ENCODE peak calls at places on chromosomes 3 and 15, in five cellular contexts. O is heart right ventricle, A is ovary, C is mucosa of descending colon, Y is esophagus squamous epithelium. S is an unnamed sample. For H3K4me1, the result is how much of the 10 kb centered on the place peaks cover.

GRCh38 chr3:187811580-187812250 is 66.4 kb upstream of the BCL6 start:
- DNase-seq in O (no peak), A (no peak), C (no peak), Y (no peak), S (no peak)

GRCh38 chr3:120040813-120041377 is 53.4 kb downstream of the GSK3B start:
- DNase-seq in O (no peak), A (no peak), C (no peak), Y (no peak), S (no peak)

GRCh38 chr15:70101459-70102113 is 3.9 kb upstream of the TLE3 start:
- DNase-seq in O (peak), A (peak), C (peak), Y (no peak), S (peak)

GRCh38 chr3:177944228-177944661 is 592.0 kb upstream of the KCNMB2 start:
- DNase-seq in O (no peak), A (no peak), C (no peak), Y (no peak), S (no peak)

GRCh38 chr3:115040673-115041286 is 106.3 kb downstream of the ZBTB20 start:
- DNase-seq in O (no peak), A (no peak), C (no peak), Y (no peak), S (no peak)

GRCh38 chr3:33167716-33168339 is 50.8 kb downstream of the SUSD5 start:
- DNase-seq in O (no peak), A (no peak), C (no peak), Y (no peak), S (no peak)

GRCh38 chr15:72162569-72162968 is 35.0 kb downstream of the GRAMD2A start:
- DNase-seq in O (no peak), A (no peak), C (no peak), Y (no peak), S (no peak)

GRCh38 chr15:43440721-43441281 is 52.2 kb downstream of the TP53BP1 start:
- DNase-seq in O (no peak), A (no peak), C (no peak), Y (no peak), S (no peak)

GRCh38 chr3:133986302-133986701 is 43.4 kb downstream of the SLCO2A1 start:
- DNase-seq in O (no peak), A (no peak), C (no peak), Y (no peak), S (no peak)

GRCh38 chr15:81336568-81336967 is 12.6 kb upstream of the STARD5 start:
- DNase-seq in O (no peak), A (no peak), C (no peak), Y (no peak), S (no peak)

GRCh38 chr3:169591159-169591951 is 72.2 kb downstream of the MECOM start:
- DNase-seq in O (no peak), A (no peak), C (no peak), Y (no peak), S (no peak)

GRCh38 chr15:72203507-72203837 is 5.9 kb upstream of the GRAMD2A start:
- DNase-seq in O (peak), A (no peak), C (no peak), Y (no peak), S (peak)

GRCh38 chr3:115217678-115218451 is 70.8 kb upstream of the ZBTB20 start:
- DNase-seq in O (no peak), A (peak), C (peak), Y (no peak), S (no peak)

GRCh38 chr15:64928626-64929220 is 17.0 kb downstream of the ANKDD1A start:
- DNase-seq in O (no peak), A (no peak), C (no peak), Y (no peak), S (no peak)

GRCh38 chr3:81302045-81302444 is 459.4 kb downstream of the GBE1 start:
- DNase-seq in O (no peak), A (no peak), C (no peak), Y (no peak), S (no peak)

DNA sequence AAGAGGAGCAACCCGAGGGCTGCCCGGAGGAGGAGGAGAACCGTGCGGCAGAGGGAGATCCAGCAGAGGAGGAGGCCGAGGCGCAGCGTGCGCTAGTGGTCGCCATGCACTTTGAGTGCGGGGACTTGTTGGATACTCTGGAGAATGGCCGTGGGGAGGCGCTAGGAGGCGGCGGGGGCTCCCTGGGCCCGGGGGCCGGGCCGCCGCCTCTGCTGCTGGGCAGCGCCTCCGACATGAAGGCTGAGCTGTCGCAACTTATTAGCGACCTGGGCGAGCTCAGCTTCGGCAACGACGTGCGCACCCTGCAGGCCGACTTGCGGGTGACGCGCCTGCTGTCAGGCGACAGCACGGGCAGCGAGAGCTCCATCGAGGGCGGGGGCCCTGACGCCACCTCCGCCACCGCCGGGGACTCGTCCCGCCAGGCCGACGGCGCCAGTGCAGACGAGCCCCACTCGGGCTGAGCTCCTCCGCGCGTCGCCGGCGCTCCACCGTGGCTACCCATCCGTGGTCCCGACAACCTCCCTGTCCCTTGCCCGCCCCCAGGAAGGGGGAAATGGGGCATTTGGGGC is 2.0 kb downstream of the FAM43A start:
- DNase-seq in O (peak), A (peak), C (peak), Y (no peak), S (peak)
- H3K4me3 ChIP-seq in O (peak), A (peak), C (peak), Y (peak), S (peak)

DNA sequence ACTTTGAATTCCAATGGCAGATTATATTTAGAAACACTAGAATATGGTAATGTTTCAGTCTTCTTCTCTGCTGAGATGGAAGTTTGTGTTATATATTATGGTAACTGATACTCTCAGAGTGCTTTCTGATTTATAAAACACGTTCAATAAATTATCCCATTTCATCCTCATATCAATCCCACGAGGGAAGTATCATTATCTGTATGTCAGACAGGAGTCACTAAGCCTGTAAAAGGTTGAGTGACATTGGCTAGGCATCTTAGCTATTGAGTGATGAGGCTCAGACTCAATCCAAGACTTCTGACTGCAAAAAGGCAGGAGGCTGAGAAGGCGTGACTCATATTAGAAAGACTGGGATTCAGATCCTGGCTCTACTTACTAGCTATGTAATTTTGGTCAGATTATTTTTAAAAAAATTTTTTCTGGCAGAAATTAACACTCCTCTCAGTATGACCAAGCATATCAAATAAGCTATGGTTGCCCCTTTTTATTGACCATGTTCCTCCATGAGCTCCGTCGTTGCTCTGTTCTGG is 19.4 kb downstream of the PDIA5 start:
- DNase-seq in O (no peak), A (no peak), C (no peak), Y (no peak), S (no peak)
- H3K4me1 ChIP-seq in O (half or more), A (half or more), C (under half), Y (under half), S (under half)

GRCh38 chr3:152282813-152283212 is 14.1 kb downstream of the MBNL1 start:
- DNase-seq in O (no peak), A (no peak), C (no peak), Y (no peak), S (no peak)

GRCh38 chr3:152283492-152284381 is 15.0 kb downstream of the MBNL1 start:
- DNase-seq in O (no peak), A (no peak), C (no peak), Y (no peak), S (no peak)

GRCh38 chr3:152285509-152285908 is 16.8 kb downstream of the MBNL1 start:
- DNase-seq in O (no peak), A (no peak), C (no peak), Y (no peak), S (no peak)

GRCh38 chr3:152287898-152288576 is 19.3 kb downstream of the MBNL1 start:
- DNase-seq in O (no peak), A (no peak), C (no peak), Y (no peak), S (no peak)

GRCh38 chr3:152284906-152285305 is 16.2 kb downstream of the MBNL1 start:
- DNase-seq in O (no peak), A (no peak), C (no peak), Y (no peak), S (no peak)
- H3K4me3 ChIP-seq in O (no peak), A (no peak), C (no peak), Y (no peak), S (peak)

GRCh38 chr15:89807689-89808088 is 7.0 kb downstream of the ANPEP start:
- DNase-seq in O (no peak), A (no peak), C (no peak), Y (no peak), S (no peak)
- H3K4me1 ChIP-seq in O (under half), A (under half), C (under half), Y (under half), S (under half)

GRCh38 chr3:42079701-42080323 is 11.3 kb upstream of the TRAK1 start:
- DNase-seq in O (no peak), A (no peak), C (no peak), Y (no peak), S (no peak)
- H3K4me3 ChIP-seq in O (no peak), A (no peak), C (no peak), Y (no peak), S (no peak)

DNA sequence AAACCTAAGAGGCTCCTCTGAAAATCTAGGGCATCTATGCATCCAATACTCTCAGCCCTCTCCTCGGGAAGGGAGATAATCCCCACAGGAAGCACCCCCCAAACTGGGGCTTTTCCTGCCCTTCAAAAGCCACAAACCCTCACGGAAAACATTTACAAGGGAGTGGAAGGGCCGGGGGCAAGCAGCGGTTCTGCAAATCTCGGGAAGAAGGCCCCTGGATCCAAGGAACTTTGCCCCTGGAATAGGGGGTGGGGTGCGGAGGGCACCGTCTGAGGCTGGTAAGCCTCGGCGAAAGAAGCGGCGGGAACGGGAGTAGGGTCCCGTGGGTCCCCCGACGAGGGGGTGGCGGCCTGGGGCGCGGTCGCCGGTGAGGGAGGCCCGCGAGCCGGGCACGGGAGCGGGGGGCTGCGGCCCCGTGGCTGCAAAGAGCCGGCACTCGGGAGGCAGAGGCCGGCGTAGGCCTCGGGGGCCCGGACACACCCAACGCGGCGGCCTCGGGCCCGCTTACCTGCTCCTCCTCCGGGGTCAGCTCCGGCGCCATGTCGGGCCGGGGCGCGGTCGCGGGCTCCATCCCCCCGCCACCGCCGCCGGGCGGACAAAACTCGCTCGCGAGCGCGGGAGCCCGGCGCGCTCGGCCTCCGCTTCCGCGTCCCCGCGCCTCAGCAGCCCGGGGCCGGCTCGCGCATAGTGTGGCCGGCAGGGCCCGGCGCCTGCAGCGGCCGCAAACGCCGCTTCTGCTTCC is 738 bp downstream of the PTPN9 start:
- DNase-seq in O (peak), A (peak), C (peak), Y (no peak), S (peak)
- H3K4me1 ChIP-seq in O (under half), A (under half), C (under half), Y (under half), S (under half)

GRCh38 chr3:56811545-56812202 is 9.9 kb upstream of the ARHGEF3 start:
- DNase-seq in O (no peak), A (no peak), C (no peak), Y (no peak), S (no peak)
- H3K4me3 ChIP-seq in O (no peak), A (no peak), C (no peak), Y (no peak), S (no peak)